ENCODE peak calls at places on chromosomes 11 and 22, in seven cellular contexts. One of them, this sample, is unnamed.

GRCh38 chr11:45541693-45542434 is 123.6 kb downstream of the CHST1 start:
- DNase-seq in heart right ventricle: no peak
- DNase-seq in neural progenitor cell: no peak
- DNase-seq in bronchial epithelial cell: no peak
- DNase-seq in nephron progenitor cell: no peak
- DNase-seq in RWPE1: no peak
- DNase-seq in D721Med: no peak
- DNase-seq in this sample: no peak

GRCh38 chr11:6608726-6609501 is 3.1 kb downstream of the TAF10 start:
- DNase-seq in D721Med: no peak
- DNase-seq in RWPE1: no peak
- DNase-seq in bronchial epithelial cell: no peak
- DNase-seq in nephron progenitor cell: no peak
- DNase-seq in neural progenitor cell: no peak
- DNase-seq in heart right ventricle: no peak
- DNase-seq in this sample: no peak

GRCh38 chr11:37184371-37184770 is 586.3 kb upstream of the RAG2 start:
- DNase-seq in nephron progenitor cell: no peak
- DNase-seq in RWPE1: no peak
- DNase-seq in neural progenitor cell: no peak
- DNase-seq in D721Med: no peak
- DNase-seq in bronchial epithelial cell: no peak
- DNase-seq in heart right ventricle: no peak
- DNase-seq in this sample: no peak

GRCh38 chr11:1943977-1944376 is 3.2 kb upstream of the MRPL23 start:
- DNase-seq in RWPE1: peak; percentile 29
- DNase-seq in nephron progenitor cell: peak; percentile 1
- DNase-seq in bronchial epithelial cell: peak; percentile 70
- DNase-seq in D721Med: no peak
- DNase-seq in heart right ventricle: no peak
- DNase-seq in neural progenitor cell: no peak
- DNase-seq in this sample: no peak

GRCh38 chr22:19871023-19871844 is 16.6 kb upstream of the GNB1L start:
- DNase-seq in bronchial epithelial cell: no peak
- DNase-seq in RWPE1: no peak
- DNase-seq in nephron progenitor cell: no peak
- DNase-seq in D721Med: no peak
- DNase-seq in heart right ventricle: no peak
- DNase-seq in neural progenitor cell: no peak
- DNase-seq in this sample: no peak

GRCh38 chr11:95338430-95338991 is 107.5 kb upstream of the SESN3 start:
- DNase-seq in nephron progenitor cell: no peak
- DNase-seq in bronchial epithelial cell: no peak
- DNase-seq in heart right ventricle: peak; percentile 55
- DNase-seq in RWPE1: no peak
- DNase-seq in neural progenitor cell: no peak
- DNase-seq in D721Med: no peak
- DNase-seq in this sample: no peak

GRCh38 chr11:133215529-133216230 is 316.6 kb downstream of the OPCML start:
- DNase-seq in heart right ventricle: no peak
- DNase-seq in D721Med: no peak
- DNase-seq in bronchial epithelial cell: no peak
- DNase-seq in RWPE1: no peak
- DNase-seq in neural progenitor cell: peak; percentile 54
- DNase-seq in nephron progenitor cell: peak; percentile 22
- DNase-seq in this sample: no peak

GRCh38 chr11:20963596-20963995 is 294.2 kb downstream of the NELL1 start:
- DNase-seq in nephron progenitor cell: no peak
- DNase-seq in RWPE1: no peak
- DNase-seq in heart right ventricle: no peak
- DNase-seq in neural progenitor cell: no peak
- DNase-seq in D721Med: no peak
- DNase-seq in bronchial epithelial cell: peak; percentile 26
- DNase-seq in this sample: no peak

GRCh38 chr11:95192717-95193116 is 38.3 kb downstream of the SESN3 start:
- DNase-seq in heart right ventricle: no peak
- DNase-seq in neural progenitor cell: no peak
- DNase-seq in nephron progenitor cell: no peak
- DNase-seq in RWPE1: no peak
- DNase-seq in D721Med: no peak
- DNase-seq in bronchial epithelial cell: no peak
- DNase-seq in this sample: no peak

GRCh38 chr22:41917906-41918791 is 3.3 kb upstream of the SHISA8 start:
- DNase-seq in nephron progenitor cell: no peak
- DNase-seq in neural progenitor cell: no peak
- DNase-seq in D721Med: no peak
- DNase-seq in RWPE1: peak; percentile 36
- DNase-seq in heart right ventricle: peak; percentile 62
- DNase-seq in bronchial epithelial cell: peak; percentile 68
- DNase-seq in this sample: no peak

GRCh38 chr11:76889414-76889975 is 28.8 kb downstream of the ACER3 start:
- DNase-seq in D721Med: no peak
- DNase-seq in neural progenitor cell: no peak
- DNase-seq in bronchial epithelial cell: no peak
- DNase-seq in nephron progenitor cell: no peak
- DNase-seq in RWPE1: no peak
- DNase-seq in heart right ventricle: no peak
- DNase-seq in this sample: no peak

GRCh38 chr11:68655406-68655805 is 28.9 kb upstream of the GAL start:
- DNase-seq in bronchial epithelial cell: no peak
- DNase-seq in heart right ventricle: no peak
- DNase-seq in RWPE1: no peak
- DNase-seq in nephron progenitor cell: no peak
- DNase-seq in neural progenitor cell: no peak
- DNase-seq in D721Med: no peak
- DNase-seq in this sample: no peak

GRCh38 chr11:32960553-32961164 is 55.0 kb upstream of the DEPDC7 start:
- DNase-seq in D721Med: no peak
- DNase-seq in heart right ventricle: no peak
- DNase-seq in neural progenitor cell: peak; percentile 50
- DNase-seq in RWPE1: peak; percentile 26
- DNase-seq in nephron progenitor cell: no peak
- DNase-seq in bronchial epithelial cell: peak; percentile 61
- DNase-seq in this sample: peak; percentile 19

DNA sequence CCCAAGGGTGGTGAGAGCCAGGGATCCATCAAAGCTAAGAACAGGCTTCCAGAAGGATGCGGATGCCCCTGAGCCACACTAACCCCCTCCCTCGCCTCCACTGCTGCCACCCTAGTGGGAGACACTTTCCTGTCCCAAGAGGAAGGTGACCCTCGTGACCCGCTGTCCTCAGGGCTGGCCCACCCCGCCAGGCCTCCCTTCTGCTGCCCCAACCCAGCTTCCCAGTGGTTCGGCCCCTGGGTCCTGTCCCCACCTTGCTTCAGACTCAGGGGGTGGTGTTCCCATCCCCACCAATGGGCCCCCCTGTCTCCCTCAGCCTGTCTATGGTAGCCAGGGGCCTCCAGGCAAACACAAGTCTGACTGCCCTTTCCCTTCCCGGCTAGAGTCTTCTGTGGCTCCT is 6.5 kb upstream of the PICK1 start:
- DNase-seq in D721Med: no peak
- DNase-seq in neural progenitor cell: no peak
- DNase-seq in bronchial epithelial cell: no peak
- DNase-seq in nephron progenitor cell: no peak
- DNase-seq in RWPE1: no peak
- DNase-seq in heart right ventricle: no peak
- DNase-seq in this sample: no peak
- TF ChIP-seq CTCF in D721Med: no peak
- TF ChIP-seq CTCF in neural progenitor cell: no peak
- TF ChIP-seq CTCF in bronchial epithelial cell: no peak
- TF ChIP-seq CTCF in nephron progenitor cell: no peak
- TF ChIP-seq CTCF in RWPE1: no peak
- TF ChIP-seq CTCF in heart right ventricle: no peak
- TF ChIP-seq CTCF in this sample: no peak

DNA sequence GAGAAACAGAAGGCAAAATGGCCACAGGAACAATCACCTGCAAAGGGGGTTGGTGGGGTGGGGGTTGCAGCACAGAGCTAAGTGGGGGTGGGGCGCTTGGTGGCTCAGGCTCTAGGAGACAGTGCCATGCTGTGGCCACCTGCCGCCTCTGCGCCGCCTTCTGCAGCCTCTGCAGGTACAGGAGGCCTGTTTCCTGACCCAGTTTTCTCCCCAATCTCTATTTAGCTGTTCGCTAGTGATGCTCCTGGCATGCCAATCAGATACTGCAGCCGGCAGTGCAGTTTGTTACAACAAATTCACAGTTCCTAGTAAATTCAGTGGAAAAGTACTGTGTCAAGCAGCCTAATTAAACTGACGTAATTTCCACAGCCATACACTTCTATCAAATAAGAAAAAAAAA is 106.4 kb downstream of the SERGEF start:
- DNase-seq in RWPE1: no peak
- DNase-seq in nephron progenitor cell: peak; percentile 46
- DNase-seq in D721Med: no peak
- DNase-seq in heart right ventricle: no peak
- DNase-seq in neural progenitor cell: peak; percentile 75
- DNase-seq in bronchial epithelial cell: no peak
- DNase-seq in this sample: no peak
- TF ChIP-seq CTCF in RWPE1: no peak
- TF ChIP-seq CTCF in nephron progenitor cell: peak; percentile 37
- TF ChIP-seq CTCF in D721Med: peak; percentile 21
- TF ChIP-seq CTCF in heart right ventricle: peak; percentile 18
- TF ChIP-seq CTCF in neural progenitor cell: peak; percentile 56
- TF ChIP-seq CTCF in bronchial epithelial cell: peak; percentile 49
- TF ChIP-seq CTCF in this sample: no peak

GRCh38 chr22:18024276-18024939 is at the start of gene MICAL3:
- DNase-seq in RWPE1: peak; percentile 52
- DNase-seq in neural progenitor cell: peak; percentile 82
- DNase-seq in bronchial epithelial cell: peak; percentile 47
- DNase-seq in heart right ventricle: peak; percentile 66
- DNase-seq in D721Med: peak; percentile 61
- DNase-seq in nephron progenitor cell: peak; percentile 80
- DNase-seq in this sample: peak; percentile 92

GRCh38 chr22:18021431-18021830 is 2.9 kb downstream of the MICAL3 start:
- DNase-seq in D721Med: no peak
- DNase-seq in neural progenitor cell: no peak
- DNase-seq in RWPE1: peak; percentile 43
- DNase-seq in heart right ventricle: no peak
- DNase-seq in bronchial epithelial cell: peak; percentile 77
- DNase-seq in nephron progenitor cell: no peak
- DNase-seq in this sample: no peak

GRCh38 chr22:18022851-18023250 is 1.5 kb downstream of the MICAL3 start:
- DNase-seq in D721Med: no peak
- DNase-seq in nephron progenitor cell: no peak
- DNase-seq in heart right ventricle: no peak
- DNase-seq in bronchial epithelial cell: no peak
- DNase-seq in RWPE1: no peak
- DNase-seq in neural progenitor cell: no peak
- DNase-seq in this sample: no peak

GRCh38 chr22:18024956-18025720 is 777 bp upstream of the MICAL3 start:
- DNase-seq in heart right ventricle: no peak
- DNase-seq in D721Med: no peak
- DNase-seq in RWPE1: no peak
- DNase-seq in nephron progenitor cell: no peak
- DNase-seq in neural progenitor cell: no peak
- DNase-seq in bronchial epithelial cell: no peak
- DNase-seq in this sample: no peak

DNA sequence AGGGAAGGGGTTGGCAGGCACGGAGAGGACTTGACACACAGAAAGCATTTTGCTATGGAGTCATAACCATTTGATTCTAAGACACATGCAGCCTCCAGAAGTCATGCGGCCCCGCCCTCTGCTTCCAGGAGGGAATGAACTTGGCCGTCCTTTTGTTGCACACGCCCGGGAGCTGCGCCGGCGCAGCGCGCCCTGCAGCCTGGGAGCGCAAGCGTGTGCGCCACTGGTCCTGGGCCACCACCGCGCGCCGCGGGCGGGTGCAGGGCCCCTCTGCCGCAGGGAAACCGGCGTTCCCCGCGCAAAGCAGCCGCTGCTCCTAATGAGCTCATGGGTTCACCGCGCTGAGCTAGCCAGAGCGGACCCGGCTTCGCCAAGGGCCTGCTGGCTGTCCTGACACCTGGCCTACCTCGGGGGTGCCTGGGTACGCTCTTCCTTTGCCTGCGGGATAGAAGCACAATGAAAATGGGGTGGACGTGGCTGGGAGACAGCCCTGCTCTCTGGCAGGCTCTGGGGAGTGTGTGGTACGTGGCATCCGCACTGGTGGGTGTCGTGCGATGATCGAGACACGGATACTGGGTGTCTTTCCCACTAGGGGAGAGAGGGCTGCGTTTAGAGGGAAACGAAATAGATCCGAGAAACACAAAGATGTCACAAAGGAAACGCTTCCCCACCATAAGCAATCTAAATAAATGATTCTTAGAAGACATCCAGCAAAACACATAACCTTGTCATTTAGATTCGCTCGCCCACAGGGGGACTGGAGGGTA is 669 bp downstream of the MICAL3 start:
- DNase-seq in heart right ventricle: peak; percentile 79
- DNase-seq in bronchial epithelial cell: peak; percentile 79
- DNase-seq in D721Med: no peak
- DNase-seq in nephron progenitor cell: peak; percentile 75
- DNase-seq in neural progenitor cell: peak; percentile 64
- DNase-seq in RWPE1: peak; percentile 78
- DNase-seq in this sample: peak; percentile 67
- TF ChIP-seq CTCF in heart right ventricle: peak; percentile 14
- TF ChIP-seq CTCF in bronchial epithelial cell: peak; percentile 8
- TF ChIP-seq CTCF in D721Med: no peak
- TF ChIP-seq CTCF in nephron progenitor cell: no peak
- TF ChIP-seq CTCF in neural progenitor cell: no peak
- TF ChIP-seq CTCF in RWPE1: no peak
- TF ChIP-seq CTCF in this sample: no peak

DNA sequence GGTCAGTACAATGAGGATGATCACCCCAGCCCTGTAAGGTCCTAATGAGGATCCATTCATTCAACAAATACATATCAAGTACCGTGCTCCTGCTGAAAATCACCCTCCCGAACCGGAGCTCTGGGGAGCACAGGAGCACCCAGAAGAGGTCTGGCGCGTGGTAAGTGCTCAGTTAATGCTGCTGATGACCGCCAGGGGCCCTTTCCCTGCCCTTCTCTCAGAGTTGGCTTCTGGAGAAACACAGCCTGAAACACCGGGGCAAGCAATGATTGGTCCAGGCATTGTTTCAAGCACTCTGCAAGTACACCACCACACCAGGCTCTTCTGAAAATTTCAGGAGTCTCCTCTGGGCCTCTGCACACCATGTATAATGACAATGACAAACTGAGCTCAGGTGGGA is 3.8 kb upstream of the CCDC86 start:
- DNase-seq in D721Med: no peak
- DNase-seq in bronchial epithelial cell: no peak
- DNase-seq in neural progenitor cell: peak; percentile 35
- DNase-seq in nephron progenitor cell: no peak
- DNase-seq in heart right ventricle: no peak
- DNase-seq in RWPE1: no peak
- DNase-seq in this sample: no peak
- TF ChIP-seq CTCF in D721Med: no peak
- TF ChIP-seq CTCF in bronchial epithelial cell: no peak
- TF ChIP-seq CTCF in neural progenitor cell: peak; percentile 44
- TF ChIP-seq CTCF in nephron progenitor cell: no peak
- TF ChIP-seq CTCF in heart right ventricle: no peak
- TF ChIP-seq CTCF in RWPE1: no peak
- TF ChIP-seq CTCF in this sample: no peak

DNA sequence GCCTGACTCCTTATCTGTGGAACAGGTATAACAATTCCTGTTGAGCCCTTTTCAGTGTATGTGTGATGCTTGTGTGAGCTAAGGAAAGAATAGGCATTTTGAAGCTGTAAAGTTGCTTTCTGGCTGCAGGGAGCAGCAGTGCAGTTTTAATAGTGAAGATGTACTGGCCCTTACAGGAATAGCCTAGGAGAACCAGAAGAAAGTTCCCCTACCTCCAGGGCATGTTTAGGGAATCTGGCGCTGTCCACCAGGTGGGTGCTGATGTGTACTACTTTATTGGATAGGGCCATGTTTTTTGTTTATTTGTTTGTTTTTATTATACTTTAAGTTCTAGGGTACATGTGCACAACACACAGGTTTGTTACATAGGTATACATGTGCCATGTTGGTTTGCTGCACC is 11.5 kb downstream of the BMAL1 start:
- DNase-seq in neural progenitor cell: peak; percentile 63
- DNase-seq in bronchial epithelial cell: no peak
- DNase-seq in heart right ventricle: no peak
- DNase-seq in D721Med: no peak
- DNase-seq in nephron progenitor cell: peak; percentile 50
- DNase-seq in RWPE1: no peak
- DNase-seq in this sample: no peak
- TF ChIP-seq CTCF in neural progenitor cell: no peak
- TF ChIP-seq CTCF in bronchial epithelial cell: no peak
- TF ChIP-seq CTCF in heart right ventricle: no peak
- TF ChIP-seq CTCF in D721Med: no peak
- TF ChIP-seq CTCF in nephron progenitor cell: no peak
- TF ChIP-seq CTCF in RWPE1: no peak
- TF ChIP-seq CTCF in this sample: no peak

This sample was measured in GM20000.